ENCODE peak calls at places on chromosomes 2 and 18, in five cellular contexts. J, O, G, M and B are unnamed samples.

GRCh38 chr2:193103064-193103463 is 908.3 kb upstream of the TMEFF2 start:
- DNase-seq in G (no peak), M (no peak), J (no peak), O (no peak), B (no peak)

GRCh38 chr2:128467321-128467901 is 148.7 kb upstream of the HS6ST1 start:
- DNase-seq in M (no peak), O (no peak), G (no peak), J (no peak), B (no peak)

GRCh38 chr2:217755027-217755756 is 247.6 kb downstream of the TNS1 start:
- DNase-seq in J (no peak), M (no peak), O (no peak), G (no peak), B (no peak)

GRCh38 chr2:71557321-71557720 is 104.0 kb downstream of the DYSF start:
- DNase-seq in J (no peak), M (no peak), O (no peak), G (no peak), B (no peak)

GRCh38 chr2:66733361-66733760 is 298.4 kb downstream of the MEIS1 start:
- DNase-seq in M (no peak), G (no peak), O (no peak), J (no peak), B (no peak)

GRCh38 chr2:121387591-121388325 is 102.8 kb upstream of the TFCP2L1 start:
- DNase-seq in O (no peak), J (no peak), M (no peak), G (no peak), B (no peak)

GRCh38 chr2:24920813-24921441 is 890 bp upstream of the ADCY3 start:
- DNase-seq in M (no peak), G (no peak), O (peak; percentile 25), J (no peak), B (peak; percentile 28)

GRCh38 chr18:76490701-76491171 is 4.3 kb downstream of the ZNF516 start:
- DNase-seq in G (no peak), J (no peak), O (peak; percentile 24), M (peak; percentile 41), B (peak; percentile 37)

GRCh38 chr2:175621847-175622246 is 380.2 kb downstream of the LNPK start:
- DNase-seq in O (no peak), M (no peak), J (no peak), G (no peak), B (no peak)

GRCh38 chr18:74541703-74542555 is 7.6 kb downstream of the CNDP1 start:
- DNase-seq in J (peak; percentile 78), G (no peak), M (no peak), O (no peak), B (no peak)

GRCh38 chr2:170973492-170974303 is 44.6 kb downstream of the GORASP2 start:
- DNase-seq in G (peak; percentile 69), J (peak; percentile 76), O (peak; percentile 85), M (peak; percentile 77), B (peak; percentile 91)

GRCh38 chr2:68157402-68158133 is at the start of gene PNO1:
- DNase-seq in O (peak; percentile 96), G (peak; percentile 92), J (peak; percentile 95), M (peak; percentile 87), B (peak; percentile 97)

GRCh38 chr2:148914463-148914862 is 39.4 kb downstream of the KIF5C start:
- DNase-seq in O (no peak), J (peak; percentile 43), G (no peak), M (no peak), B (no peak)

GRCh38 chr2:191878576-191879298 is 31.8 kb upstream of the CAVIN2 start:
- DNase-seq in G (no peak), M (peak; percentile 68), J (no peak), O (peak; percentile 91), B (peak; percentile 87)

GRCh38 chr2:10658041-10658913 is 31.5 kb downstream of the NOL10 start:
- DNase-seq in J (no peak), G (no peak), M (peak; percentile 63), O (no peak), B (no peak)

GRCh38 chr2:172884336-172884735 is 148.7 kb downstream of the RAPGEF4 start:
- DNase-seq in J (no peak), M (no peak), G (no peak), O (no peak), B (no peak)

GRCh38 chr2:60884795-60885194 is 3.4 kb downstream of the REL start:
- DNase-seq in G (no peak), M (no peak), O (peak; percentile 77), J (no peak), B (peak; percentile 52)

GRCh38 chr2:168286535-168286934 is 39.1 kb upstream of the STK39 start:
- DNase-seq in O (no peak), M (no peak), J (no peak), G (no peak), B (no peak)